ENCODE peak calls at places on chromosomes 6 and 20, in seven cellular contexts. One of them, this sample, is unnamed.

GRCh38 chr6:109236140-109237081 is 141.1 kb downstream of the CEP57L1 start:
- DNase-seq in stomach: no peak
- DNase-seq in pancreas: peak; percentile 60
- DNase-seq in left colon: peak; percentile 55
- DNase-seq in AG20443: no peak
- DNase-seq in GM13977: peak; percentile 23
- DNase-seq in hippocampal formation: no peak
- DNase-seq in this sample: no peak

GRCh38 chr20:62741701-62742491 is 33.3 kb downstream of the NTSR1 start:
- DNase-seq in stomach: no peak
- DNase-seq in pancreas: no peak
- DNase-seq in left colon: no peak
- DNase-seq in AG20443: no peak
- DNase-seq in GM13977: no peak
- DNase-seq in hippocampal formation: no peak
- DNase-seq in this sample: no peak

GRCh38 chr6:156487877-156488276 is 289.3 kb upstream of the ARID1B start:
- DNase-seq in stomach: no peak
- DNase-seq in pancreas: no peak
- DNase-seq in left colon: no peak
- DNase-seq in AG20443: no peak
- DNase-seq in GM13977: no peak
- DNase-seq in hippocampal formation: no peak
- DNase-seq in this sample: no peak

GRCh38 chr20:32271620-32272019 is 5.8 kb upstream of the KIF3B start:
- DNase-seq in stomach: no peak
- DNase-seq in pancreas: no peak
- DNase-seq in left colon: no peak
- DNase-seq in AG20443: no peak
- DNase-seq in GM13977: no peak
- DNase-seq in hippocampal formation: no peak
- DNase-seq in this sample: no peak

GRCh38 chr20:12414446-12415274 is 497.0 kb downstream of the BTBD3 start:
- DNase-seq in stomach: no peak
- DNase-seq in pancreas: no peak
- DNase-seq in left colon: no peak
- DNase-seq in AG20443: no peak
- DNase-seq in GM13977: no peak
- DNase-seq in hippocampal formation: peak; percentile 13
- DNase-seq in this sample: no peak

GRCh38 chr6:88072462-88072861 is 24.8 kb downstream of the SPACA1 start:
- DNase-seq in stomach: no peak
- DNase-seq in pancreas: no peak
- DNase-seq in left colon: no peak
- DNase-seq in AG20443: no peak
- DNase-seq in GM13977: no peak
- DNase-seq in hippocampal formation: no peak
- DNase-seq in this sample: no peak

GRCh38 chr6:155112757-155113156 is 117.6 kb downstream of the TIAM2 start:
- DNase-seq in stomach: no peak
- DNase-seq in pancreas: no peak
- DNase-seq in left colon: no peak
- DNase-seq in AG20443: no peak
- DNase-seq in GM13977: no peak
- DNase-seq in hippocampal formation: no peak
- DNase-seq in this sample: no peak

GRCh38 chr6:158072083-158072721 is 90.5 kb downstream of the SYNJ2 start:
- DNase-seq in stomach: peak; percentile 79
- DNase-seq in pancreas: peak; percentile 65
- DNase-seq in left colon: peak; percentile 74
- DNase-seq in AG20443: peak; percentile 86
- DNase-seq in GM13977: peak; percentile 86
- DNase-seq in hippocampal formation: peak; percentile 75
- DNase-seq in this sample: peak; percentile 72

GRCh38 chr6:170293881-170294755 is 3.2 kb upstream of the DLL1 start:
- DNase-seq in stomach: no peak
- DNase-seq in pancreas: no peak
- DNase-seq in left colon: no peak
- DNase-seq in AG20443: no peak
- DNase-seq in GM13977: peak; percentile 47
- DNase-seq in hippocampal formation: no peak
- DNase-seq in this sample: no peak

GRCh38 chr6:34531580-34532201 is 24.4 kb downstream of the SPDEF start:
- DNase-seq in stomach: no peak
- DNase-seq in pancreas: no peak
- DNase-seq in left colon: peak; percentile 48
- DNase-seq in AG20443: no peak
- DNase-seq in GM13977: no peak
- DNase-seq in hippocampal formation: peak; percentile 65
- DNase-seq in this sample: no peak

GRCh38 chr20:2210646-2211556 is 84.9 kb upstream of the TGM3 start:
- DNase-seq in stomach: no peak
- DNase-seq in pancreas: peak; percentile 23
- DNase-seq in left colon: peak; percentile 44
- DNase-seq in AG20443: peak; percentile 79
- DNase-seq in GM13977: no peak
- DNase-seq in hippocampal formation: no peak
- DNase-seq in this sample: peak; percentile 31

GRCh38 chr6:75296811-75297779 is 12.5 kb upstream of the TMEM30A start:
- DNase-seq in stomach: no peak
- DNase-seq in pancreas: no peak
- DNase-seq in left colon: no peak
- DNase-seq in AG20443: peak; percentile 29
- DNase-seq in GM13977: peak; percentile 20
- DNase-seq in hippocampal formation: peak; percentile 62
- DNase-seq in this sample: no peak

GRCh38 chr6:146620655-146621054 is 21.9 kb downstream of the ADGB start:
- DNase-seq in stomach: no peak
- DNase-seq in pancreas: no peak
- DNase-seq in left colon: no peak
- DNase-seq in AG20443: no peak
- DNase-seq in GM13977: no peak
- DNase-seq in hippocampal formation: no peak
- DNase-seq in this sample: no peak

GRCh38 chr6:32184084-32184640 is at the start of gene AGER:
- DNase-seq in stomach: no peak
- DNase-seq in pancreas: no peak
- DNase-seq in left colon: no peak
- DNase-seq in AG20443: no peak
- DNase-seq in GM13977: no peak
- DNase-seq in hippocampal formation: no peak
- DNase-seq in this sample: no peak

GRCh38 chr6:26230336-26230735 is 134.7 kb upstream of the BTN3A2 start:
- DNase-seq in stomach: no peak
- DNase-seq in pancreas: no peak
- DNase-seq in left colon: no peak
- DNase-seq in AG20443: no peak
- DNase-seq in GM13977: no peak
- DNase-seq in hippocampal formation: no peak
- DNase-seq in this sample: no peak

GRCh38 chr6:111951439-111952140 is 78.3 kb upstream of the FYN start:
- DNase-seq in stomach: no peak
- DNase-seq in pancreas: no peak
- DNase-seq in left colon: no peak
- DNase-seq in AG20443: no peak
- DNase-seq in GM13977: no peak
- DNase-seq in hippocampal formation: no peak
- DNase-seq in this sample: no peak

GRCh38 chr6:39794231-39794630 is 2.1 kb downstream of the DAAM2 start:
- DNase-seq in stomach: no peak
- DNase-seq in pancreas: no peak
- DNase-seq in left colon: no peak
- DNase-seq in AG20443: no peak
- DNase-seq in GM13977: no peak
- DNase-seq in hippocampal formation: peak; percentile 81
- DNase-seq in this sample: no peak

GRCh38 chr6:126038234-126038633 is 51.9 kb downstream of the TRMT11 start:
- DNase-seq in stomach: no peak
- DNase-seq in pancreas: no peak
- DNase-seq in left colon: no peak
- DNase-seq in AG20443: no peak
- DNase-seq in GM13977: no peak
- DNase-seq in hippocampal formation: no peak
- DNase-seq in this sample: no peak

GRCh38 chr20:46731770-46732169 is 22.3 kb downstream of the SLC2A10 start:
- DNase-seq in stomach: no peak
- DNase-seq in pancreas: no peak
- DNase-seq in left colon: no peak
- DNase-seq in AG20443: no peak
- DNase-seq in GM13977: no peak
- DNase-seq in hippocampal formation: no peak
- DNase-seq in this sample: no peak

GRCh38 chr6:72411872-72412708 is 209.8 kb upstream of the KCNQ5 start:
- DNase-seq in stomach: peak; percentile 81
- DNase-seq in pancreas: peak; percentile 54
- DNase-seq in left colon: peak; percentile 65
- DNase-seq in AG20443: peak; percentile 88
- DNase-seq in GM13977: peak; percentile 77
- DNase-seq in hippocampal formation: peak; percentile 85
- DNase-seq in this sample: peak; percentile 63

GRCh38 chr20:57843941-57844625 is 134.3 kb upstream of the PMEPA1 start:
- DNase-seq in stomach: no peak
- DNase-seq in pancreas: no peak
- DNase-seq in left colon: no peak
- DNase-seq in AG20443: peak; percentile 3
- DNase-seq in GM13977: no peak
- DNase-seq in hippocampal formation: no peak
- DNase-seq in this sample: no peak

GRCh38 chr6:45543298-45544235 is 165.8 kb upstream of the SUPT3H start:
- DNase-seq in stomach: no peak
- DNase-seq in pancreas: no peak
- DNase-seq in left colon: no peak
- DNase-seq in AG20443: no peak
- DNase-seq in GM13977: no peak
- DNase-seq in hippocampal formation: no peak
- DNase-seq in this sample: no peak

GRCh38 chr6:150102750-150103270 is 33.9 kb upstream of the ULBP3 start:
- DNase-seq in stomach: no peak
- DNase-seq in pancreas: no peak
- DNase-seq in left colon: no peak
- DNase-seq in AG20443: no peak
- DNase-seq in GM13977: no peak
- DNase-seq in hippocampal formation: no peak
- DNase-seq in this sample: no peak

GRCh38 chr6:31586596-31586995 is 519 bp downstream of the LST1 start:
- DNase-seq in stomach: no peak
- DNase-seq in pancreas: peak; percentile 32
- DNase-seq in left colon: no peak
- DNase-seq in AG20443: no peak
- DNase-seq in GM13977: no peak
- DNase-seq in hippocampal formation: no peak
- DNase-seq in this sample: no peak

GRCh38 chr20:34891166-34892062 is 15.0 kb downstream of the ACSS2 start:
- DNase-seq in stomach: no peak
- DNase-seq in pancreas: no peak
- DNase-seq in left colon: no peak
- DNase-seq in AG20443: peak; percentile 69
- DNase-seq in GM13977: peak; percentile 42
- DNase-seq in hippocampal formation: no peak
- DNase-seq in this sample: no peak

GRCh38 chr6:158377866-158378265 is 65.6 kb downstream of the TULP4 start:
- DNase-seq in stomach: no peak
- DNase-seq in pancreas: no peak
- DNase-seq in left colon: no peak
- DNase-seq in AG20443: no peak
- DNase-seq in GM13977: no peak
- DNase-seq in hippocampal formation: no peak
- DNase-seq in this sample: peak; percentile 18

GRCh38 chr6:54574671-54575070 is 266.4 kb downstream of the TINAG start:
- DNase-seq in stomach: no peak
- DNase-seq in pancreas: no peak
- DNase-seq in left colon: no peak
- DNase-seq in AG20443: no peak
- DNase-seq in GM13977: no peak
- DNase-seq in hippocampal formation: no peak
- DNase-seq in this sample: no peak

GRCh38 chr6:75673885-75674284 is 72.2 kb downstream of the SENP6 start:
- DNase-seq in stomach: no peak
- DNase-seq in pancreas: no peak
- DNase-seq in left colon: no peak
- DNase-seq in AG20443: no peak
- DNase-seq in GM13977: no peak
- DNase-seq in hippocampal formation: no peak
- DNase-seq in this sample: no peak

GRCh38 chr6:27617046-27617687 is 144.3 kb upstream of the ZNF184 start:
- DNase-seq in stomach: no peak
- DNase-seq in pancreas: no peak
- DNase-seq in left colon: no peak
- DNase-seq in AG20443: peak; percentile 41
- DNase-seq in GM13977: no peak
- DNase-seq in hippocampal formation: no peak
- DNase-seq in this sample: no peak

GRCh38 chr20:32820698-32821378 is 1.1 kb downstream of the MAPRE1 start:
- DNase-seq in stomach: no peak
- DNase-seq in pancreas: no peak
- DNase-seq in left colon: peak; percentile 15
- DNase-seq in AG20443: no peak
- DNase-seq in GM13977: no peak
- DNase-seq in hippocampal formation: no peak
- DNase-seq in this sample: peak; percentile 23

GRCh38 chr6:303948-304558 is 11.8 kb downstream of the DUSP22 start:
- DNase-seq in stomach: no peak
- DNase-seq in pancreas: no peak
- DNase-seq in left colon: no peak
- DNase-seq in AG20443: no peak
- DNase-seq in GM13977: no peak
- DNase-seq in hippocampal formation: no peak
- DNase-seq in this sample: no peak